ENCODE peak calls at places on chromosomes 16 and 17, in five cellular contexts. X, R, D, K and A are unnamed samples.

GRCh38 chr17:57811633-57812280 is 38.1 kb downstream of the MRPS23 start:
- DNase-seq in D (no peak), R (no peak), X (no peak), K (peak), A (no peak)

GRCh38 chr16:66248096-66248495 is 118.4 kb upstream of the CDH5 start:
- DNase-seq in X (peak), R (no peak), K (no peak), D (no peak), A (peak)

GRCh38 chr16:967077-967541 is 3.7 kb downstream of the LMF1 start:
- DNase-seq in D (no peak), X (no peak), K (no peak), R (no peak), A (no peak)

GRCh38 chr17:78358538-78359215 is 1.2 kb downstream of the SOCS3 start:
- DNase-seq in D (no peak), K (no peak), R (no peak), X (no peak), A (peak)

GRCh38 chr17:31269597-31269996 is 27.4 kb downstream of the OMG start:
- DNase-seq in R (no peak), X (no peak), K (no peak), D (no peak), A (no peak)

GRCh38 chr17:29151567-29151966 is 28.6 kb downstream of the MYO18A start:
- DNase-seq in R (no peak), X (no peak), K (no peak), D (no peak), A (no peak)

GRCh38 chr16:83211711-83212110 is 584.9 kb downstream of the CDH13 start:
- DNase-seq in K (no peak), R (no peak), X (no peak), D (no peak), A (no peak)

GRCh38 chr17:50899005-50899460 is 32.9 kb upstream of the TOB1 start:
- DNase-seq in D (no peak), R (no peak), X (no peak), K (no peak), A (no peak)

GRCh38 chr17:56571456-56571855 is 22.0 kb upstream of the NOG start:
- DNase-seq in K (no peak), X (no peak), R (no peak), D (no peak), A (no peak)

GRCh38 chr17:28712037-28712704 is 483 bp upstream of the PROCA1 start:
- DNase-seq in D (peak), X (no peak), R (peak), K (peak), A (no peak)

GRCh38 chr17:74720506-74720905 is 7.8 kb upstream of the CD300LF start:
- DNase-seq in R (no peak), X (no peak), K (no peak), D (no peak), A (no peak)

GRCh38 chr16:89115216-89115949 is 21.7 kb downstream of the ACSF3 start:
- DNase-seq in X (no peak), K (no peak), D (peak), R (peak), A (peak)

GRCh38 chr17:7854851-7855642 is at the start of gene TMEM88:
- DNase-seq in X (peak), R (no peak), D (no peak), K (no peak), A (no peak)